ENCODE peak calls at places on chromosomes 11 and 22, in four cellular contexts. G is effector memory CD8-positive, alpha-beta T cell; H is nucleus accumbens; M is CD8-positive, alpha-beta memory T cell. X is an unnamed sample.
A peak's percentile ranks its signal among the peaks of the same experiment; 100 is the strongest.

GRCh38 chr11:120212926-120213325 is 2.1 kb downstream of the OAF start:
- DNase-seq in M (no peak), G (no peak), H (no peak), X (no peak)

GRCh38 chr22:33520904-33521780 is 399.1 kb downstream of the LARGE1 start:
- DNase-seq in H (no peak), M (no peak), G (no peak), X (no peak)

GRCh38 chr11:114102993-114103896 is 43.7 kb downstream of the ZBTB16 start:
- DNase-seq in H (no peak), M (peak; percentile 34), G (peak; percentile 12), X (peak; percentile 21)

GRCh38 chr22:27381552-27381951 is 420.0 kb downstream of the MN1 start:
- DNase-seq in M (no peak), H (no peak), G (no peak), X (no peak)

GRCh38 chr11:28110108-28110838 is 2.1 kb downstream of the METTL15 start:
- DNase-seq in M (peak; percentile 41), H (peak; percentile 32), G (peak; percentile 32), X (peak; percentile 40)

GRCh38 chr11:13259374-13259773 is 18.2 kb upstream of the BMAL1 start:
- DNase-seq in G (no peak), H (no peak), M (no peak), X (no peak)

GRCh38 chr22:48396091-48396784 is 1431.4 kb downstream of the BRD1 start:
- DNase-seq in H (no peak), M (no peak), G (no peak), X (no peak)

GRCh38 chr11:65785329-65786007 is 1.4 kb upstream of the OVOL1 start:
- DNase-seq in H (no peak), M (no peak), G (no peak), X (no peak)

GRCh38 chr11:120135838-120136237 is 2.1 kb downstream of the TRIM29 start:
- DNase-seq in G (no peak), H (no peak), M (no peak), X (no peak)

GRCh38 chr11:61489833-61490585 is 18.5 kb upstream of the LRRC10B start:
- DNase-seq in H (no peak), M (no peak), G (no peak), X (no peak)

GRCh38 chr22:43118953-43119458 is 8.5 kb downstream of the BIK start:
- DNase-seq in H (no peak), M (no peak), G (no peak), X (peak; percentile 35)

GRCh38 chr11:59216654-59217640 is 4.2 kb upstream of the MPEG1 start:
- DNase-seq in H (no peak), M (no peak), G (no peak), X (peak; percentile 92)

GRCh38 chr11:114159320-114159719 is 99.8 kb downstream of the ZBTB16 start:
- DNase-seq in M (no peak), G (no peak), H (no peak), X (no peak)

GRCh38 chr11:134126197-134126822 is 57.4 kb downstream of the JAM3 start:
- DNase-seq in G (no peak), M (no peak), H (peak; percentile 52), X (no peak)